ENCODE peak calls at places on chromosomes 6 and 20, in nine cellular contexts. One of them, this sample, is unnamed.

GRCh38 chr6:83741089-83741488 is 32.2 kb upstream of the SNAP91 start:
- DNase-seq in LNCaP clone FGC: no peak
- DNase-seq in AG09309: no peak
- DNase-seq in adrenal gland: no peak
- DNase-seq in transverse colon: no peak
- DNase-seq in GM23338: no peak
- DNase-seq in body of pancreas: no peak
- DNase-seq in breast epithelium: no peak
- DNase-seq in hepatocyte: no peak
- DNase-seq in this sample: no peak

GRCh38 chr6:52417675-52418111 is 2.4 kb upstream of the EFHC1 start:
- DNase-seq in LNCaP clone FGC: no peak
- DNase-seq in AG09309: peak; percentile 71
- DNase-seq in adrenal gland: no peak
- DNase-seq in transverse colon: no peak
- DNase-seq in GM23338: no peak
- DNase-seq in body of pancreas: no peak
- DNase-seq in breast epithelium: no peak
- DNase-seq in hepatocyte: peak; percentile 62
- DNase-seq in this sample: no peak

GRCh38 chr6:30542404-30542725 is 13.9 kb downstream of the GNL1 start:
- DNase-seq in LNCaP clone FGC: no peak
- DNase-seq in AG09309: no peak
- DNase-seq in adrenal gland: no peak
- DNase-seq in transverse colon: no peak
- DNase-seq in GM23338: no peak
- DNase-seq in body of pancreas: no peak
- DNase-seq in breast epithelium: no peak
- DNase-seq in hepatocyte: no peak
- DNase-seq in this sample: no peak

GRCh38 chr6:107786179-107786578 is 37.9 kb downstream of the SCML4 start:
- DNase-seq in LNCaP clone FGC: no peak
- DNase-seq in AG09309: no peak
- DNase-seq in adrenal gland: no peak
- DNase-seq in transverse colon: no peak
- DNase-seq in GM23338: no peak
- DNase-seq in body of pancreas: no peak
- DNase-seq in breast epithelium: no peak
- DNase-seq in hepatocyte: no peak
- DNase-seq in this sample: no peak

GRCh38 chr20:20593447-20594170 is 118.8 kb downstream of the RALGAPA2 start:
- DNase-seq in LNCaP clone FGC: peak; percentile 88
- DNase-seq in AG09309: no peak
- DNase-seq in adrenal gland: peak; percentile 34
- DNase-seq in transverse colon: no peak
- DNase-seq in GM23338: peak; percentile 91
- DNase-seq in body of pancreas: peak; percentile 22
- DNase-seq in breast epithelium: no peak
- DNase-seq in hepatocyte: peak; percentile 73
- DNase-seq in this sample: no peak

GRCh38 chr6:35449287-35449881 is 2.8 kb upstream of the FANCE start:
- DNase-seq in LNCaP clone FGC: no peak
- DNase-seq in AG09309: no peak
- DNase-seq in adrenal gland: peak; percentile 43
- DNase-seq in transverse colon: no peak
- DNase-seq in GM23338: peak; percentile 93
- DNase-seq in body of pancreas: peak; percentile 36
- DNase-seq in breast epithelium: no peak
- DNase-seq in hepatocyte: peak; percentile 89
- DNase-seq in this sample: no peak

GRCh38 chr6:132673376-132674094 is 14.6 kb upstream of the TAAR1 start:
- DNase-seq in LNCaP clone FGC: no peak
- DNase-seq in AG09309: no peak
- DNase-seq in adrenal gland: no peak
- DNase-seq in transverse colon: peak; percentile 12
- DNase-seq in GM23338: no peak
- DNase-seq in body of pancreas: no peak
- DNase-seq in breast epithelium: no peak
- DNase-seq in hepatocyte: no peak
- DNase-seq in this sample: no peak

GRCh38 chr6:324116-324728 is 31.9 kb downstream of the DUSP22 start:
- DNase-seq in LNCaP clone FGC: no peak
- DNase-seq in AG09309: no peak
- DNase-seq in adrenal gland: no peak
- DNase-seq in transverse colon: peak; percentile 8
- DNase-seq in GM23338: no peak
- DNase-seq in body of pancreas: no peak
- DNase-seq in breast epithelium: no peak
- DNase-seq in hepatocyte: no peak
- DNase-seq in this sample: no peak

GRCh38 chr6:140285471-140285870 is 911.0 kb upstream of the CITED2 start:
- DNase-seq in LNCaP clone FGC: no peak
- DNase-seq in AG09309: no peak
- DNase-seq in adrenal gland: no peak
- DNase-seq in transverse colon: no peak
- DNase-seq in GM23338: no peak
- DNase-seq in body of pancreas: no peak
- DNase-seq in breast epithelium: no peak
- DNase-seq in hepatocyte: no peak
- DNase-seq in this sample: no peak

GRCh38 chr6:106161475-106161874 is 75.3 kb downstream of the PRDM1 start:
- DNase-seq in LNCaP clone FGC: no peak
- DNase-seq in AG09309: no peak
- DNase-seq in adrenal gland: no peak
- DNase-seq in transverse colon: no peak
- DNase-seq in GM23338: no peak
- DNase-seq in body of pancreas: no peak
- DNase-seq in breast epithelium: no peak
- DNase-seq in hepatocyte: no peak
- DNase-seq in this sample: no peak

GRCh38 chr6:106161893-106162292 is 75.8 kb downstream of the PRDM1 start:
- DNase-seq in LNCaP clone FGC: no peak
- DNase-seq in AG09309: no peak
- DNase-seq in adrenal gland: no peak
- DNase-seq in transverse colon: no peak
- DNase-seq in GM23338: no peak
- DNase-seq in body of pancreas: no peak
- DNase-seq in breast epithelium: no peak
- DNase-seq in hepatocyte: no peak
- DNase-seq in this sample: no peak

GRCh38 chr6:106163446-106163965 is 77.4 kb downstream of the PRDM1 start:
- DNase-seq in LNCaP clone FGC: no peak
- DNase-seq in AG09309: peak; percentile 61
- DNase-seq in adrenal gland: peak; percentile 36
- DNase-seq in transverse colon: peak; percentile 52
- DNase-seq in GM23338: peak; percentile 50
- DNase-seq in body of pancreas: peak; percentile 15
- DNase-seq in breast epithelium: no peak
- DNase-seq in hepatocyte: peak; percentile 28
- DNase-seq in this sample: no peak

GRCh38 chr6:106163966-106164877 is 78.1 kb downstream of the PRDM1 start:
- DNase-seq in LNCaP clone FGC: no peak
- DNase-seq in AG09309: peak; percentile 87
- DNase-seq in adrenal gland: peak; percentile 32
- DNase-seq in transverse colon: peak; percentile 46
- DNase-seq in GM23338: no peak
- DNase-seq in body of pancreas: peak; percentile 8
- DNase-seq in breast epithelium: no peak
- DNase-seq in hepatocyte: peak; percentile 37
- DNase-seq in this sample: no peak

DNA sequence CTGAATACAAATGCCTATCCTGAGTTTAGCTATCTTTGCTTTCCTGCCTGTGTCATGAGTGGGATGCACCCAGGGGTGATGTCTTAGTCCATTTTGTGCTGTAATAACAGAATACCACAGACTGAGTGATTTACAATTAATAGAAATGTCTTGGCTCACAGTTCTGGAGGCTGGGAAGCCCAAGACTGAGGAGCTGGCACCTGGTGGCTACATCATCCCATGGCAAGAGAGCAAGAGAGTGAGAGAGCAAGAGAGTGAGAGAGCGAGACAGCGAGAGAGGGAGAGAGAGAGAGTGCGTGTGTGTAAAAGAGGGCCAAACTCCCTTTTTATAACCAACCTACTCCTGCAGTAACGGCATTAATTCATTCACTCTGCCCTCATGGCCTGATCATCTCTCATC is 76.8 kb downstream of the PRDM1 start:
- DNase-seq in LNCaP clone FGC: no peak
- DNase-seq in AG09309: no peak
- DNase-seq in adrenal gland: no peak
- DNase-seq in transverse colon: no peak
- DNase-seq in GM23338: no peak
- DNase-seq in body of pancreas: no peak
- DNase-seq in breast epithelium: no peak
- DNase-seq in hepatocyte: no peak
- DNase-seq in this sample: no peak
- H3K4me3 ChIP-seq in LNCaP clone FGC: no peak overlapping the region
- H3K4me3 ChIP-seq in AG09309: no peak overlapping the region
- H3K4me3 ChIP-seq in adrenal gland: no peak overlapping the region
- H3K4me3 ChIP-seq in transverse colon: no peak overlapping the region
- H3K4me3 ChIP-seq in GM23338: no peak overlapping the region
- H3K4me3 ChIP-seq in body of pancreas: no peak overlapping the region
- H3K4me3 ChIP-seq in breast epithelium: no peak overlapping the region
- H3K4me3 ChIP-seq in hepatocyte: no peak overlapping the region
- H3K4me3 ChIP-seq in this sample: no peak overlapping the region

GRCh38 chr20:7503501-7503900 is 436.8 kb downstream of the HAO1 start:
- DNase-seq in LNCaP clone FGC: no peak
- DNase-seq in AG09309: no peak
- DNase-seq in adrenal gland: no peak
- DNase-seq in transverse colon: no peak
- DNase-seq in GM23338: no peak
- DNase-seq in body of pancreas: no peak
- DNase-seq in breast epithelium: no peak
- DNase-seq in hepatocyte: no peak
- DNase-seq in this sample: no peak

GRCh38 chr20:7505152-7505834 is 435.0 kb downstream of the HAO1 start:
- DNase-seq in LNCaP clone FGC: no peak
- DNase-seq in AG09309: no peak
- DNase-seq in adrenal gland: no peak
- DNase-seq in transverse colon: no peak
- DNase-seq in GM23338: peak; percentile 33
- DNase-seq in body of pancreas: no peak
- DNase-seq in breast epithelium: no peak
- DNase-seq in hepatocyte: no peak
- DNase-seq in this sample: no peak

GRCh38 chr20:7500362-7500761 is 439.9 kb downstream of the HAO1 start:
- DNase-seq in LNCaP clone FGC: no peak
- DNase-seq in AG09309: no peak
- DNase-seq in adrenal gland: no peak
- DNase-seq in transverse colon: no peak
- DNase-seq in GM23338: no peak
- DNase-seq in body of pancreas: no peak
- DNase-seq in breast epithelium: no peak
- DNase-seq in hepatocyte: no peak
- DNase-seq in this sample: no peak

DNA sequence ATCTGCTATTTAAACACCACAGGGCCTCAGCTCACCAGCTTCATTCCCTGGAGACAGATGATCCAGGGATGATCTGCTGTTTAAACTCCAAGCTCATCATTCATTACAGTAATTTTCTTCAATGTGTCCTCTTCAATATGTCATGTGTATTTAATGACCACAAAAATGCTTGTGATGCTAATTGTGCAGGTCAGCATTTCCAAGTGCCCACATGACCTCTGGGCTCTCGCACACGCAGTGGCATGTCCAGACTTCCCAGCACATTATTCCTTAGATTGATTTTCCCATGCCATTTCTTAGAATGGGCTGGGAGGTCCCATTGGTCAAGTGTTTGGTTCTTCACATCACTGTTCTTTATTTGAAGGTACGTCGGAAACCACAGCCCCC is 434.4 kb downstream of the HAO1 start:
- DNase-seq in LNCaP clone FGC: no peak
- DNase-seq in AG09309: no peak
- DNase-seq in adrenal gland: no peak
- DNase-seq in transverse colon: no peak
- DNase-seq in GM23338: no peak
- DNase-seq in body of pancreas: no peak
- DNase-seq in breast epithelium: no peak
- DNase-seq in hepatocyte: no peak
- DNase-seq in this sample: no peak
- TF ChIP-seq CTCF in LNCaP clone FGC: no peak
- TF ChIP-seq CTCF in AG09309: no peak
- TF ChIP-seq CTCF in adrenal gland: no peak
- TF ChIP-seq CTCF in transverse colon: no peak
- TF ChIP-seq CTCF in GM23338: no peak
- TF ChIP-seq CTCF in body of pancreas: no peak
- TF ChIP-seq CTCF in breast epithelium: no peak
- TF ChIP-seq CTCF in hepatocyte: no peak
- TF ChIP-seq CTCF in this sample: no peak

DNA sequence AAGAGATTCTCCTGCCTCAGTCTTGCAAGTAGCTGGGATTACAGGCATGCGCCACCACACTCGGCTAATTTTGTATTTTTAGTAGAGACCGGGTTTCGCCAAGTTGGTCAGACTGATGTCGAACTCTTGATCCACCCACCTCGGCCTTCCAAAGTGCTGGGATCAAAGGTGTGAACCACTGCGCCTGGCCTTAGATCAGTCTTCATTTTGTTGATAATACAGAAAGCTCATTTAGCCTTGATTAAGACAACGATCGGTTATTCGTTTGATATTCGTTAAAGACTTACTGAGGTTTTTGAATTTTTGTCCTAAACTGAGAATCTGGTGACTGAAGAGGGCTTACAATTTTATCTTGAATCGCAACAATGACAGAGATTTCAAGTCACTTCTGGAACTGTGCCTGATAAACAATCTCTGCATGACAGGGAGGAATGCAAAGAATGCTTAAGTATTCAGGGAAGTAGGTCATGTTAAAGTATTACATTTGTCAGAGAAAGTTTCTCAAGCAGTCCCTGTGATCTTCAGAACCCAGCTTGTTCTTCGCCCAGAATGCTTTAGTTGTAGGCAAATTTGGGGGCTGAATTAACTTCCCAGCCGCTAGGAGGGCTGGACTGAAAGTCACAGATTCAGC is 14.8 kb downstream of the AKAP12 start:
- DNase-seq in LNCaP clone FGC: no peak
- DNase-seq in AG09309: no peak
- DNase-seq in adrenal gland: no peak
- DNase-seq in transverse colon: no peak
- DNase-seq in GM23338: peak; percentile 61
- DNase-seq in body of pancreas: no peak
- DNase-seq in breast epithelium: no peak
- DNase-seq in hepatocyte: peak; percentile 14
- DNase-seq in this sample: peak; percentile 71
- H3K4me3 ChIP-seq in LNCaP clone FGC: no peak overlapping the region
- H3K4me3 ChIP-seq in AG09309: no peak overlapping the region
- H3K4me3 ChIP-seq in adrenal gland: no peak overlapping the region
- H3K4me3 ChIP-seq in transverse colon: no peak overlapping the region
- H3K4me3 ChIP-seq in GM23338: no peak overlapping the region
- H3K4me3 ChIP-seq in body of pancreas: no peak overlapping the region
- H3K4me3 ChIP-seq in breast epithelium: no peak overlapping the region
- H3K4me3 ChIP-seq in hepatocyte: no peak overlapping the region
- H3K4me3 ChIP-seq in this sample: peak overlapping the region; percentile 33

DNA sequence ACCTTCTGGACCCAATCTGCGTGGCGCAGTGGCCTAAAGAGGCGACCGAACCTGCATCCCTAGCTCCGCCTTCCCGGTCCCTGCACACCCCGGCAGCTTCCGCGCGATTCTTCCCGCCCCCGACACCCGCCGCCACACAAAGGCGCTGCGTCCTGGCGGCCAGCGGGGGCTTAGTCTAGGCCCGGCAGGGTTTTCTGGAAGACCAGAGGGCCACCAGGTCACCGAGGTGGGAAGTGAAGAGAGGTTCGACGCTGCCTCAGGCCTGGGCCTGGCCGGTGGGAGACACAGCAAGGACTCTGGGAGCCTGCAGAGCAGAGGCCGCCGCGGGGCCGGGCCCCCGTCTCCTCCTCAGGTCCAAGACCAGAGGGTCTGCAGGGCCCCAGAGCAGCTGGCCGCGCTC is 154.9 kb downstream of the OR2B2 start:
- DNase-seq in LNCaP clone FGC: no peak
- DNase-seq in AG09309: no peak
- DNase-seq in adrenal gland: no peak
- DNase-seq in transverse colon: peak; percentile 70
- DNase-seq in GM23338: peak; percentile 75
- DNase-seq in body of pancreas: no peak
- DNase-seq in breast epithelium: peak; percentile 39
- DNase-seq in hepatocyte: peak; percentile 35
- DNase-seq in this sample: no peak
- TF ChIP-seq CTCF in LNCaP clone FGC: no peak
- TF ChIP-seq CTCF in AG09309: no peak
- TF ChIP-seq CTCF in adrenal gland: no peak
- TF ChIP-seq CTCF in transverse colon: no peak
- TF ChIP-seq CTCF in GM23338: no peak
- TF ChIP-seq CTCF in body of pancreas: no peak
- TF ChIP-seq CTCF in breast epithelium: no peak
- TF ChIP-seq CTCF in hepatocyte: no peak
- TF ChIP-seq CTCF in this sample: no peak

This sample was measured in epithelial cell of proximal tubule.